ENCODE peak calls at places on chromosomes 1 and 21, in four cellular contexts. D is right atrium auricular region, L is heart right ventricle, F is body of pancreas. K is an unnamed sample.

GRCh38 chr1:216420263-216420662 is 3.0 kb downstream of the USH2A start:
- DNase-seq in F (no peak), D (no peak), L (no peak), K (no peak)

GRCh38 chr1:61157420-61157987 is 75.1 kb downstream of the NFIA start:
- DNase-seq in F (no peak), L (no peak), D (no peak), K (peak; percentile 96)

GRCh38 chr1:192633533-192634258 is 2.3 kb upstream of the RGS13 start:
- DNase-seq in D (no peak), F (no peak), L (no peak), K (no peak)

GRCh38 chr21:41186763-41187536 is 19.0 kb downstream of the BACE2 start:
- DNase-seq in L (no peak), D (no peak), F (no peak), K (no peak)

GRCh38 chr1:156499194-156499702 is 1.3 kb downstream of the MEF2D start:
- DNase-seq in L (no peak), F (no peak), D (no peak), K (no peak)

GRCh38 chr21:43754948-43755781 is 20.9 kb downstream of the CSTB start:
- DNase-seq in F (peak; percentile 64), D (no peak), L (no peak), K (no peak)

GRCh38 chr1:39899611-39900538 is 1.8 kb downstream of the MYCL start:
- DNase-seq in F (no peak), D (no peak), L (no peak), K (no peak)

GRCh38 chr1:173253046-173253445 is 45.9 kb upstream of the TNFSF4 start:
- DNase-seq in D (no peak), F (no peak), L (no peak), K (no peak)

GRCh38 chr1:113871597-113872113 is at the start of gene PTPN22:
- DNase-seq in F (peak; percentile 67), D (no peak), L (peak; percentile 11), K (peak; percentile 40)

GRCh38 chr1:20540281-20540680 is 12.1 kb upstream of the FAM43B start:
- DNase-seq in D (no peak), L (no peak), F (no peak), K (no peak)

GRCh38 chr1:228721407-228721806 is 13.9 kb upstream of the RHOU start:
- DNase-seq in L (no peak), D (no peak), F (peak; percentile 95), K (no peak)

GRCh38 chr1:42971848-42972291 is 13.2 kb upstream of the SLC2A1 start:
- DNase-seq in D (no peak), L (no peak), F (no peak), K (no peak)

GRCh38 chr1:53155534-53155933 is 13.1 kb upstream of the SLC1A7 start:
- DNase-seq in F (no peak), D (no peak), L (no peak), K (no peak)

GRCh38 chr1:172339840-172340239 is 80.6 kb upstream of the C1orf105 start:
- DNase-seq in L (no peak), D (no peak), F (no peak), K (no peak)

GRCh38 chr1:32247983-32248889 is 1.2 kb downstream of the FAM167B start:
- DNase-seq in F (peak; percentile 90), L (peak; percentile 86), D (peak; percentile 88), K (peak; percentile 12)
- TF ChIP-seq CTCF in F (peak; percentile 78), L (peak; percentile 92), D (peak; percentile 78), K (peak; percentile 79)

DNA sequence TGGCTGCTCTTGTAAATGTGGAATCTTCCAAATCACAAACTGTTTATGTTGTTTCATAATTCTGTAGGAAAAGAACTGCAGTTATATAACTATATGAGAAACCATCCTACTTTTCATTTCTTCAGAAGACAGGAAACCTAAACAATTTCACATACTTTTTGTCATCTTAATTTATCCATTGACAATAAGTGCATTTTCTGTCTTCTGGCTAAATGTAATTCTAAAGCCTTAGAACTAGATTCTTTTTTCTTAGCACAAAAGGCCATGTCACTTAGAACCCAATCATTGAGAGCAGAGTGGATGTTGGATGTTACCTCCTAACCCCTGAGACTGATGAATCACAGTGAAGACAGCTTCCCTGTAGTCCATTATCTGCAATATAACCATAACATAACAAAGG is 410.2 kb upstream of the PRMT6 start:
- DNase-seq in F (no peak), D (no peak), L (no peak), K (no peak)
- TF ChIP-seq CTCF in F (no peak), D (no peak), L (no peak), K (no peak)

DNA sequence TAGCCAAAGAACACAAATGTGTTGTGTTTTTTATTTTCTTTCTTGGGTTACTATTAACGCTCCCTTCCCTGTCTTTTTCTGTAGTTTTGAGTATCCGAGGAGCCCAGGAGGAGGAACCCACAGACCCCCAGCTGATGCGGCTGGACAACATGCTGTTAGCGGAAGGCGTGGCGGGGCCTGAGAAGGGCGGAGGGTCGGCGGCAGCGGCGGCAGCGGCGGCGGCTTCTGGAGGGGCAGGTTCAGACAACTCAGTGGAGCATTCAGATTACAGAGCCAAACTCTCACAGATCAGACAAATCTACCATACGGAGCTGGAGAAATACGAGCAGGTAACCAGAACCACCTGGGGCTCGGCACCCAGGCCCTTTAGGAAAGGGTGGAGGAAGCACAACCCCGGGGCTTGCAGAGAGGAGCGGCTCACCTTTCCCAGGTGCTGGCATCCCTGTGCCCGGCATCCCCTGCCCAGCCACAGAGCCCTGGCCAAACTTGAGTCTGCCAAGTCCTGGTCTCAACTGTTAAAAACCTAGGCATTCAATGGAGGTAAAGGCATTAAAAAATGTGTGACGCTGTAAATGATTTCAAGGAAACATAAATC is 233.5 kb downstream of the PBX1 start:
- DNase-seq in L (no peak), F (no peak), D (no peak), K (no peak)
- TF ChIP-seq CTCF in L (no peak), F (no peak), D (no peak), K (no peak)

GRCh38 chr1:152344463-152344862 is 15.3 kb downstream of the FLG2 start:
- DNase-seq in F (no peak), L (no peak), D (no peak), K (no peak)

GRCh38 chr1:152347116-152347728 is 12.6 kb downstream of the FLG2 start:
- DNase-seq in F (peak; percentile 60), L (peak; percentile 41), D (no peak), K (peak; percentile 33)

GRCh38 chr1:152349611-152350010 is 10.2 kb downstream of the FLG2 start:
- DNase-seq in L (no peak), F (no peak), D (no peak), K (no peak)

GRCh38 chr1:152348447-152348846 is 11.4 kb downstream of the FLG2 start:
- DNase-seq in F (no peak), D (no peak), L (no peak), K (no peak)
- TF ChIP-seq CTCF in F (no peak), D (no peak), L (no peak), K (peak; percentile 11)

DNA sequence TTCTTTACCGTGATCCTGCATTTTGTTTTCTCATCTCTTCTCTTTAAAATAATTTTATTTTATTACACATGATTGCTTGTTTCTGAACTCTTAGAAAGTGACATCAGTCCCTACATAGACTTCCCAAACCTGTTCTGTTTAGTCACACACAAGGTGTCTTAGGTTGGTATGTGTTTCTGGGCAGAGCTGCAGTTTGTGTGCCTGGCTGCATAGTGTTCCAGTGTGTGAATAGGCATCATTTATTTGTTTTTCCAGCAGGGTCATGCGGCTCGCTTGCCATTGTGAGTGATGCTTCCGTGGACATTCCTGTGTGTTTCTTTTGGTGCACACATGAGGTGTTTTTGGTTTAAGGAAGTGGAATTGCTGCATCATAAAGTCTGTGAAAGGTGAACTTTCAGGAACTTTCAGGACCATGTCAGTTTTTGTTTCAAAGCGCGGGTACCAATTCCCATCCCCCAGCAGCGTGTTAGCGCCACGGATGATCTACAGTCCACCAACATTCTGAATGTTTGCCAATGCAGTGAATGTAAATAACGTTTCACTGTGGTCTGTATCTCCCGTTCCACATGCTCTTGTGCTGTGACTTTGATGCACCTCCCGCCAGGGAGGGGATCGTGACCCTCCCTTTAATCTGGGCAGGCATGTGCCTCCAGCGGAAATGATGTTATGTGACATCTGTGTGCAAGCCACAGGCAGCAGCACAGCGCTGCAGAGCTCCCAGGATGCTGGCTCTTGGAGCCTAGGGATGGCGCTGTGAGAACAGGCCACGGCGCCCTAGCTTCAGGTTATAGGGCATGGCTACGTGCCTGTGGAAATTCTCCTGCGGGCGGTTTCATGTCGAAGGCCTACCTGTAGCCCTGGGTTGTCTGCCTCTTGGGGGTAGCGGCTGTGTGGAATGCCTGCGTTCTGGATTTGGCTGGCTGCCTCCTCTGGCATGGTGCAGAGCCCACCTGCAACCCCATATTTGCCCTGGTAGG is 144.6 kb upstream of the COL6A1 start:
- DNase-seq in L (no peak), F (no peak), D (no peak), K (no peak)
- TF ChIP-seq CTCF in L (no peak), F (no peak), D (no peak), K (no peak)

DNA sequence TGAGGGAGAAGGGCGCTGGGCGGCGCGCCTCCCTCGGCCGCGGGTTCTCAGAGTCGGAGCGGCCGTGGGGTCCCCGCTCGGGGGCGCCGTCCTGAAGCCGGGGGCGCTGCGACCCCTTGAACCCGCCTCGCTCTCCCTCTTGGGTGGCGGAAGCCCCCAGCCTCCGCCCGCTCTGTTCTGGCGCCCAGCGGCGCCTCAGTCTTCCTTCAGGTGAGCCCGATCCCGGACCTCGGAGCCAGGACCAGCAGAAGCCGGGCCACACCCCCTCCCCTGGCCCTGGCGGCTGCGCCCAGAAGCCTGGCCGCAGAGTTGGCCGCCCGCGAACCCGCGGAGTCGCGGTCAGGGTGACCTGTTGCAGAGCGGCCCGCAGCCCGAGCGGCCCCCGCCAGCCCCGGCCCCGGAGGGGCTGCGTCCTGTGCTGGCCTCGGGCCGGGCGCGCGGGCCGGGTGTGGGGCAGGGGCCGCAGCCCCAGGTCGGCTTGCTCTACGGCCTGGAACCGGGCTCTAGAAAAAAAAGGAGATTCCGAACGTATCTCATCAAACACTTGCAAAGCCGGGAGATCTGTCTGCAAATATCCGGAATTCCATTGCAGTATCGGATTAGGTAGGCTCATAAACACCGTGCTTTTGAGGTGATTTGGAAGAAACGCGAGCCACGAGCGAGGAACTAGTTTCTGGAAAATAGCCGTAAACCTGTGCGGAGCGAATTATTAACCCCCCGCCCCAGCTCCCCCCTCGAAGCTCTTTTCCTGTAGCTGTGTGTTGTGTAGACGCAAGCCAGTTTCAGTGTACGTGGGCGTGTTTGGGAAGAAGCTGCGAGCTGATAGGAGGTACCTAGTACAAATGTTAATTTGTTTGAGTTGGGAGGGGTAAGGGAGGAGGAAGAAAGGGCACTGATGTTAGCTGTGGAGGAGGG is 816 bp downstream of the RALGPS2 start:
- DNase-seq in F (peak; percentile 95), D (no peak), L (peak; percentile 65), K (no peak)
- TF ChIP-seq CTCF in F (no peak), D (no peak), L (no peak), K (peak; percentile 23)

DNA sequence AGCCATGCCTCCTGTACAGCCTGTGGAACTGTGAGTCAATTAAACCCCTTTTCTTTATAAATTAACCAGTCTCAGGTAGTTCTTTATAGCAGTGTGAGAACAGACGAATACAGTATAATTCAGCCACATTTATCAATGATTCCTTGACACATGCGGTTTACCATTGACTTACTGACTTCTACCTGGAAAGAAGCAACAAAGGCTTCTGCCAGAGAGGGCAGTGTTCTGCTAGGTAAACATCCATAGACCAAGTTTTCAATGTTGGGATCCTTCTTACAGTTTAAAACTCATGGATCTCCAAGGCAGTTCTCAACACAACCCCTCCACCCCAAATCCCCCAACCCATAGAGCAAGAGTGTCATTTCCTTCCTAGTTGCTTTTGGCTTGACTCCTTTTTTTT is 150.6 kb downstream of the ZNF648 start:
- DNase-seq in D (no peak), L (no peak), F (no peak), K (no peak)
- TF ChIP-seq CTCF in D (no peak), L (no peak), F (no peak), K (peak; percentile 6)

K was measured in astrocyte of the cerebellum.